ENCODE peak calls at places on chromosomes 11 and 22, in four cellular contexts. U, C, P and G are unnamed samples.

GRCh38 chr22:27242474-27242873 is 559.1 kb downstream of the MN1 start:
- DNase-seq in U (no peak), C (no peak), P (no peak), G (no peak)

GRCh38 chr11:10792385-10793068 is 16.2 kb downstream of the EIF4G2 start:
- DNase-seq in U (peak; percentile 92), C (peak; percentile 68), P (peak; percentile 74), G (peak; percentile 98)

GRCh38 chr11:77136784-77137420 is 8.9 kb downstream of the MYO7A start:
- DNase-seq in U (no peak), C (no peak), P (no peak), G (no peak)

GRCh38 chr11:85845052-85845631 is 10.0 kb upstream of the CCDC83 start:
- DNase-seq in U (no peak), C (no peak), P (no peak), G (no peak)

GRCh38 chr22:17336061-17336460 is 33.2 kb upstream of the CECR2 start:
- DNase-seq in U (no peak), C (no peak), P (no peak), G (no peak)

GRCh38 chr22:16827506-16827905 is 2.3 kb upstream of the XKR3 start:
- DNase-seq in U (no peak), C (no peak), P (no peak), G (no peak)

GRCh38 chr11:34176980-34177319 is 71.5 kb downstream of the NAT10 start:
- DNase-seq in U (no peak), C (peak; percentile 42), P (no peak), G (no peak)

GRCh38 chr11:89405629-89406028 is 85.5 kb downstream of the NOX4 start:
- DNase-seq in U (no peak), C (peak; percentile 4), P (peak; percentile 19), G (no peak)

GRCh38 chr11:86196291-86196690 is 48.3 kb upstream of the EED start:
- DNase-seq in U (no peak), C (no peak), P (no peak), G (no peak)

GRCh38 chr22:49962751-49963646 is 2.4 kb downstream of the PIM3 start:
- DNase-seq in U (peak; percentile 39), C (no peak), P (no peak), G (peak; percentile 43)

GRCh38 chr11:109859325-109859724 is 233.9 kb upstream of the ZC3H12C start:
- DNase-seq in U (no peak), C (no peak), P (no peak), G (no peak)

GRCh38 chr11:117239295-117239694 is 6.8 kb downstream of the RNF214 start:
- DNase-seq in U (no peak), C (no peak), P (no peak), G (no peak)

GRCh38 chr22:31089101-31090100 is 8.3 kb downstream of the SMTN start:
- DNase-seq in U (peak; percentile 42), C (peak; percentile 8), P (no peak), G (peak; percentile 76)

GRCh38 chr11:134445601-134446325 is 33.7 kb upstream of the B3GAT1 start:
- DNase-seq in U (no peak), C (no peak), P (no peak), G (no peak)

GRCh38 chr22:35681454-35682050 is 33.3 kb downstream of the APOL6 start:
- DNase-seq in U (no peak), C (no peak), P (no peak), G (no peak)

GRCh38 chr11:79018371-79018849 is 422.4 kb downstream of the TENM4 start:
- DNase-seq in U (no peak), C (no peak), P (no peak), G (peak; percentile 60)

GRCh38 chr11:71247551-71248250 is 4.7 kb downstream of the SHANK2 start:
- DNase-seq in U (no peak), C (no peak), P (peak; percentile 50), G (peak; percentile 83)

GRCh38 chr22:44620129-44620840 is 81.7 kb upstream of the PRR5 start:
- DNase-seq in U (peak; percentile 50), C (peak; percentile 69), P (peak; percentile 86), G (peak; percentile 91)

GRCh38 chr22:32661296-32661695 is 140.2 kb upstream of the TIMP3 start:
- DNase-seq in U (peak; percentile 18), C (no peak), P (no peak), G (no peak)

GRCh38 chr11:45280449-45280848 is 5.7 kb downstream of the SYT13 start:
- DNase-seq in U (no peak), C (no peak), P (peak; percentile 92), G (no peak)